ENCODE peak calls at places on chromosomes 5 and 9, in eight cellular contexts. G is cardiac fibroblast, X is lower lobe of right lung, D is GM12865, F is choroid plexus epithelial cell, A is bronchial epithelial cell, Y is mammary epithelial cell, U is pancreas. Z is an unnamed sample.

GRCh38 chr5:108373426-108373825 is 8.5 kb downstream of the FBXL17 start:
- DNase-seq in D (no peak), U (no peak), A (no peak), Y (no peak), G (no peak), F (no peak), X (no peak), Z (no peak)

GRCh38 chr9:87676976-87677775 is 48.7 kb upstream of the CTSL start:
- DNase-seq in X (no peak), D (no peak), A (no peak), Y (no peak), U (no peak), G (peak; percentile 73), F (peak; percentile 39), Z (no peak)

GRCh38 chr9:34591091-34591910 is 1.8 kb upstream of the CNTFR start:
- DNase-seq in X (peak; percentile 90), U (peak; percentile 76), F (peak; percentile 82), D (peak; percentile 75), G (peak; percentile 83), Y (peak; percentile 57), A (peak; percentile 42), Z (peak; percentile 88)

GRCh38 chr5:123754903-123755302 is 242.9 kb downstream of the CSNK1G3 start:
- DNase-seq in U (no peak), X (no peak), Y (no peak), A (no peak), F (peak; percentile 22), G (peak; percentile 16), D (no peak), Z (no peak)

GRCh38 chr9:101035098-101035497 is 6.6 kb downstream of the PLPPR1 start:
- DNase-seq in X (no peak), D (no peak), A (no peak), G (no peak), U (no peak), Y (no peak), F (no peak), Z (no peak)

GRCh38 chr9:99135498-99135897 is 30.6 kb downstream of the TGFBR1 start:
- DNase-seq in D (peak; percentile 17), U (no peak), F (no peak), A (no peak), Y (no peak), G (no peak), X (no peak), Z (no peak)

GRCh38 chr5:79236970-79237734 is 1.2 kb downstream of the JMY start:
- DNase-seq in X (peak; percentile 56), Y (peak; percentile 81), G (peak; percentile 44), A (peak; percentile 66), U (peak; percentile 70), D (peak; percentile 64), F (peak; percentile 54), Z (peak; percentile 57)

GRCh38 chr5:140240987-140241706 is 61.8 kb downstream of the PFDN1 start:
- DNase-seq in G (peak; percentile 94), X (peak; percentile 68), Y (peak; percentile 78), D (no peak), U (peak; percentile 88), A (peak; percentile 85), F (peak; percentile 97), Z (peak; percentile 77)

GRCh38 chr9:94002316-94003140 is 47.4 kb upstream of the BARX1 start:
- DNase-seq in X (no peak), Y (peak; percentile 35), U (no peak), G (peak; percentile 69), F (peak; percentile 82), A (peak; percentile 55), D (peak; percentile 64), Z (peak; percentile 30)

GRCh38 chr5:56601641-56602071 is 213.7 kb upstream of the MAP3K1 start:
- DNase-seq in X (no peak), D (no peak), F (peak; percentile 50), Y (no peak), U (no peak), A (no peak), G (peak; percentile 26), Z (no peak)

GRCh38 chr5:168947212-168947868 is 353.6 kb downstream of the SLIT3 start:
- DNase-seq in U (no peak), X (no peak), F (peak; percentile 56), G (peak; percentile 55), D (peak; percentile 59), A (peak; percentile 7), Y (peak; percentile 24), Z (peak; percentile 71)

GRCh38 chr5:181281984-181282316 is 21.0 kb upstream of the TRIM52 start:
- DNase-seq in G (no peak), U (no peak), Y (no peak), F (no peak), D (no peak), A (no peak), X (no peak), Z (no peak)
- TF ChIP-seq CTCF in G (no peak), U (no peak), Y (no peak), F (no peak), D (no peak), A (no peak), X (no peak), Z (no peak)

GRCh38 chr5:59136575-59136974 is 553.7 kb downstream of the RAB3C start:
- DNase-seq in D (no peak), G (no peak), Y (no peak), X (no peak), F (no peak), A (no peak), U (no peak), Z (no peak)

GRCh38 chr5:59138509-59138908 is 555.6 kb downstream of the RAB3C start:
- DNase-seq in U (no peak), X (no peak), F (no peak), D (no peak), G (no peak), Y (no peak), A (no peak), Z (no peak)

GRCh38 chr5:59132131-59132530 is 549.3 kb downstream of the RAB3C start:
- DNase-seq in U (no peak), F (no peak), A (no peak), D (no peak), G (no peak), Y (no peak), X (no peak), Z (no peak)

GRCh38 chr5:59133801-59134261 is 551.0 kb downstream of the RAB3C start:
- DNase-seq in X (no peak), G (peak; percentile 80), D (no peak), F (peak; percentile 91), U (no peak), Y (peak; percentile 37), A (no peak), Z (no peak)

DNA sequence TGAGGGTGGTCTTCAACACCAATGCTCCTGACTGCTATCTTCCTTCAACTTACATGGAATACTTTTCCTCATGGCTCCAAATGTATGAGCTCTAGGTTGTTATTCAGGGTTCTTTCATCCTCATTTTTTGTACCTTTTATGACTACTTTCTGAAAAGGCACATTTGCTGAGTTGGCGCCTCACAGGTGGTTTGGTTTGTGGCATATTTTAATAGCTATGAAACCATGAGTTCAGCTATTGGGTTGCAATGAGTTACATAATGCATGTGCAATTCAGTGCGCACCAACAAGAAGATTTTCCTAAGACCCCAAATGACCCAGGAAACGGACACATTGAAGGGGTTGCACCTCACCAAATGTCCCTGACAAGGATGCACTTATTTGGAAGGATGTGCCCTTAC is 551.9 kb downstream of the RAB3C start:
- DNase-seq in D (no peak), A (no peak), U (no peak), G (no peak), X (no peak), F (no peak), Y (no peak), Z (no peak)
- TF ChIP-seq CTCF in D (no peak), A (no peak), U (no peak), G (no peak), X (no peak), F (no peak), Y (no peak), Z (no peak)

GRCh38 chr5:177100714-177101121 is 14.0 kb downstream of the FGFR4 start:
- DNase-seq in U (no peak), Y (no peak), D (no peak), X (no peak), F (no peak), G (no peak), A (no peak), Z (no peak)
- TF ChIP-seq CTCF in U (no peak), Y (no peak), D (no peak), X (no peak), F (no peak), G (no peak), A (no peak), Z (no peak)

DNA sequence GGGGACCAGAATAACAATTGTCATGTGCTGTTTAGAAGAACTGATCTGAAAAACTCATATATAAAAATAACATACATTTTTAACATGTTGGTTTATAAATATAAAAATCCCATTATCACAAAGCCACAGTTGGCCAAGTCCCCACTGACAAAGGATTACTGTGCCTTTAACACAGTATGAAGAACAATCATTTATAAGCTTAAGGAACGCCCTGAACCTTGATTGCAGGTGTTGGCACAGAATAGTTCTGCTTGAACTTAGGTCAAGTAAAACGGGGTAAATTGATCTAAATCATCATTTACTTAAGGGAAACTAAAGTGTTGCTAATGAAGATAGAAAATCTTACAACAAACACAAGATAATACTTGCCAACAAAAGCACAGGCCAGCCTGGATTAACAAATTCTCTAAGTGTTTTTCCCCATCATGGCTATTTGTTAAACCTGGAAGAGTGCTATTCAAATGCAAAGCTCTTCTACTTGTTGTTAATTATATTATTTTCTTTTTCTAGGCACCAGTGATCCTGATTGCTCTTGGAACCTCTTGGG is 46.1 kb downstream of the ASTN2 start:
- DNase-seq in U (no peak), A (no peak), D (no peak), X (no peak), G (no peak), F (no peak), Y (no peak), Z (no peak)
- TF ChIP-seq CTCF in U (no peak), A (no peak), D (no peak), X (no peak), G (no peak), F (no peak), Y (no peak), Z (no peak)